ENCODE peak calls at places on chromosomes 7 and 10, in four cellular contexts. One of them, this sample, is unnamed.
A peak's percentile ranks its signal among the peaks of the same experiment; 100 is the strongest.

GRCh38 chr10:84698989-84699388 is 370.6 kb downstream of the CCSER2 start:
- DNase-seq in K562: no peak
- DNase-seq in H1: no peak
- DNase-seq in HepG2: no peak
- DNase-seq in this sample: no peak

GRCh38 chr7:44083796-44084195 is 1.5 kb upstream of the POLM start:
- DNase-seq in K562: no peak
- DNase-seq in H1: no peak
- DNase-seq in HepG2: no peak
- DNase-seq in this sample: no peak

GRCh38 chr10:373516-374309 is 238.5 kb downstream of the ZMYND11 start:
- DNase-seq in K562: no peak
- DNase-seq in H1: no peak
- DNase-seq in HepG2: peak; percentile 80
- DNase-seq in this sample: peak; percentile 31

GRCh38 chr7:129828989-129829676 is 123.6 kb downstream of the UBE2H start:
- DNase-seq in K562: no peak
- DNase-seq in H1: no peak
- DNase-seq in HepG2: no peak
- DNase-seq in this sample: no peak

GRCh38 chr7:47281966-47282643 is 299.8 kb downstream of the TNS3 start:
- DNase-seq in K562: no peak
- DNase-seq in H1: no peak
- DNase-seq in HepG2: no peak
- DNase-seq in this sample: no peak

GRCh38 chr10:77494789-77495541 is 142.6 kb downstream of the KCNMA1 start:
- DNase-seq in K562: no peak
- DNase-seq in H1: no peak
- DNase-seq in HepG2: no peak
- DNase-seq in this sample: no peak

GRCh38 chr10:71253981-71254818 is 41.8 kb downstream of the UNC5B start:
- DNase-seq in K562: no peak
- DNase-seq in H1: no peak
- DNase-seq in HepG2: no peak
- DNase-seq in this sample: peak; percentile 28

GRCh38 chr7:2843711-2844152 is 376 bp downstream of the GNA12 start:
- DNase-seq in K562: no peak
- DNase-seq in H1: no peak
- DNase-seq in HepG2: no peak
- DNase-seq in this sample: no peak

GRCh38 chr7:82534687-82535086 is 91.1 kb upstream of the CACNA2D1 start:
- DNase-seq in K562: no peak
- DNase-seq in H1: no peak
- DNase-seq in HepG2: no peak
- DNase-seq in this sample: peak; percentile 79

GRCh38 chr7:93948106-93948505 is 26.6 kb downstream of the GNG11 start:
- DNase-seq in K562: no peak
- DNase-seq in H1: no peak
- DNase-seq in HepG2: no peak
- DNase-seq in this sample: no peak

GRCh38 chr10:110209926-110210662 is 2.7 kb downstream of the MXI1 start:
- DNase-seq in K562: peak; percentile 44
- DNase-seq in H1: no peak
- DNase-seq in HepG2: no peak
- DNase-seq in this sample: peak; percentile 46
- TF ChIP-seq MAX in K562: no peak
- TF ChIP-seq MAX in H1: no peak
- TF ChIP-seq MAX in HepG2: no peak
- TF ChIP-seq MAX in this sample: no peak

DNA sequence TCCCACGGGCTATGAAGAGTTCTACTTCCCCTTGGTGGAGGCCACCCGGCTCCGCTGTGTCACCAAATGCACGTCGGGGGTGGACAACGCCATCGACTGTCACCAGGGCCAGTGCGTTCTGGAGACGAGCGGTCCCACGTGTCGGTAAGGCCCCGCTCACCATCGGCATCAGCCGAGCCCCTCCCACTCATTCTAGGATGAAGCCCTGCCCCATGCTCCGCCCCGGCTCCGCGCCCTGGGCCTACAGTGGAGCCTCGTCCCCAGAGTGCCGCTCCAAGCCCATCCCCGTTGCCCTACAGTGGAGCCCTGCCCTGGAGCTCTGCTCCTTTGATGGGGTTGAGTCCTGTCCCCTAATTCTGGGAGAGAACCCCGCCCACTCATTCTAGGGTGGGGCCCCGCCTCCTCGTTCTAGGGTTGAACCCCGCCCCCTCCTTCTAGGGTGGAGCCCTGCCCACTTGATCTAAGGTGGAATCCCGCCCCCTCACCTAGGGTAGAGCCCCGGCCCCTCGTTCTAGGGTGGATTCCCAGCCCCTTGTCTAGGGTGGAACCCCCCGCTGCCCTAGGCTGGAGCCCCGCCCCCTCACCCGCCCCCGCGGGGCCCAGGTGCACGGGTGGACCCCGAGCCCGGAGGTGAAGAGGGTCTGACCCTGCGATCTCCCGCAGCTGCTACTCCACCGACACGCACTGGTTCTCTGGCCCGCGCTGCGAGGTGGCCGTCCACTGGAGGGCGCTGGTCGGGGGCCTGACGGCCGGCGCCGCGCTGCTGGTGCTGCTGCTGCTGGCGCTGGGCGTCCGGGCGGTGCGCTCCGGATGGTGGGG is 3.4 kb upstream of the MUC12 start:
- DNase-seq in K562: peak; percentile 98
- DNase-seq in H1: peak; percentile 97
- DNase-seq in HepG2: peak; percentile 57
- DNase-seq in this sample: peak; percentile 49
- TF ChIP-seq EZH2 in K562: no peak
- TF ChIP-seq EZH2 in H1: no peak
- TF ChIP-seq EZH2 in HepG2: no peak
- TF ChIP-seq EZH2 in this sample: no peak

DNA sequence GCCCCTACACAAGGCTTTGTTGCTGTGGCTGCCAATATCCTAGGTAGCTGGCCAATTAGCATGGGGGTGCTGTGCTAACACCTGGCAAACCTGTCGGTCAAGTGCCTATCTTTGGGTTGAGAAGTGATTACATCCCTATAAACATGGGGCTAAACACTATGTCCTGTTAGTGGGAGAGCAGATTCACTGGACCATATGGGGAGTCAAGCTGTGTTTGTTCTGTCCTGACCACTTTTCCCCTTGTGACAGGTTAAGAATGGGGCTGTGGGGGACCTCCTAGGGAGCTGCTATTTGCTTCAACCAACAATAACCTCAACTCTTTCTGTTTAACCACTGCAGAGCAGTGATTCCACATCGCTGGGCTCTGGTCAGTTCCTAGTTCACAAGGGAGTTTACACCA is 151.5 kb upstream of the AOAH start:
- DNase-seq in K562: no peak
- DNase-seq in H1: no peak
- DNase-seq in HepG2: no peak
- DNase-seq in this sample: no peak
- TF ChIP-seq JUN in K562: no peak
- TF ChIP-seq JUN in H1: no peak
- TF ChIP-seq JUN in HepG2: no peak
- TF ChIP-seq JUN in this sample: no peak

DNA sequence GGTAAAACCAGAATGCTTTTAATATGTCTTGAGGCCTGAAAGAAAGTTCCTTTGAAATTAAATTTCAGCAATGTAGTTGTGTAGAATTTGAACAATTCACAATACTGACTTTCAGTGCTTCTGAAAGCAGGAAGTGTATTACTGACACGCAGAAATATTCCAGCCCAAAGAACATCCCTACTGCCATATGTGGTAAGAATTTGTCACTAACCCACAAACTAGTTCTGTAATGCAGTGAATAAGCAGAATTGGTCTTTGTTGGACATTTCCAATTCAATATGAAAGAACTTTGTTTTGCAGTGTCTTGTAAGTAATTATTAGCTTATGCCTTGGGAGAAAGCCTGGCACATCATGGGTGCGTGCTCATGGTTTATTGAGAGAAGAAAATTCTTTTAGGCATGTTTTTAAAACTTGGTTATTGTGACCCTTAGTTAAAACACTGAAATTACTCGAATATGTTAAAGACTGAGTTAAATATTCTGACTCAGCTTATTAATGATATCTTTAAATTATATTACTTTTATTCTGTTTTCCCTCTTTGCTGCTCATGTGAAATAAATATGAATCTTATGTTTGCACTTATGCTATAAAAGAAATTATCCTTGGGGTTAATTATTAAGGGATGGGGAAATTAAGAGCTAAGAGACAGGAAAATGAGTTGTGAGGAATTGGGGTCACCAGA is 33.4 kb downstream of the PTPN12 start:
- DNase-seq in K562: no peak
- DNase-seq in H1: no peak
- DNase-seq in HepG2: peak; percentile 41
- DNase-seq in this sample: peak; percentile 48
- TF ChIP-seq MAX in K562: no peak
- TF ChIP-seq MAX in H1: no peak
- TF ChIP-seq MAX in HepG2: no peak
- TF ChIP-seq MAX in this sample: no peak

GRCh38 chr10:48791267-48791928 is 106.7 kb downstream of the WDFY4 start:
- DNase-seq in K562: no peak
- DNase-seq in H1: no peak
- DNase-seq in HepG2: no peak
- DNase-seq in this sample: no peak

GRCh38 chr10:48792121-48792520 is 107.4 kb downstream of the WDFY4 start:
- DNase-seq in K562: no peak
- DNase-seq in H1: no peak
- DNase-seq in HepG2: no peak
- DNase-seq in this sample: no peak

GRCh38 chr10:48792687-48793096 is 108.0 kb downstream of the WDFY4 start:
- DNase-seq in K562: no peak
- DNase-seq in H1: no peak
- DNase-seq in HepG2: no peak
- DNase-seq in this sample: no peak

GRCh38 chr10:48789861-48790739 is 105.4 kb downstream of the WDFY4 start:
- DNase-seq in K562: no peak
- DNase-seq in H1: no peak
- DNase-seq in HepG2: no peak
- DNase-seq in this sample: no peak

GRCh38 chr10:48790740-48791044 is 106.0 kb downstream of the WDFY4 start:
- DNase-seq in K562: no peak
- DNase-seq in H1: no peak
- DNase-seq in HepG2: no peak
- DNase-seq in this sample: no peak
- TF ChIP-seq EZH2 in K562: no peak
- TF ChIP-seq EZH2 in H1: no peak
- TF ChIP-seq EZH2 in HepG2: no peak
- TF ChIP-seq EZH2 in this sample: no peak